ENCODE peak calls at places on chromosomes 12 and 14, in four cellular contexts. M is K562, P is GM12878, G is HepG2. E is an unnamed sample. For H3K36me3, the result is how much of the 10 kb centered on the place peaks cover.

GRCh38 chr12:49907352-49907751 is 3.7 kb upstream of the FAIM2 start:
- DNase-seq in M (no peak), P (no peak), G (no peak), E (no peak)

GRCh38 chr14:96962337-96962736 is 165.2 kb downstream of the VRK1 start:
- DNase-seq in M (no peak), P (no peak), G (no peak), E (no peak)

GRCh38 chr12:117334855-117335587 is 26.4 kb downstream of the NOS1 start:
- DNase-seq in M (no peak), P (no peak), G (no peak), E (no peak)

GRCh38 chr12:124696689-124697476 is 129.5 kb upstream of the NCOR2 start:
- DNase-seq in M (no peak), P (no peak), G (no peak), E (no peak)

GRCh38 chr12:62862259-62862881 is 72.6 kb downstream of the PPM1H start:
- DNase-seq in M (no peak), P (no peak), G (no peak), E (no peak)

GRCh38 chr12:53299101-53299453 is 418 bp upstream of the MYG1 start:
- DNase-seq in M (peak), P (no peak), G (peak), E (no peak)

GRCh38 chr14:61640158-61640833 is 55.0 kb upstream of the HIF1A start:
- DNase-seq in M (no peak), P (no peak), G (no peak), E (peak)

GRCh38 chr12:49549735-49550710 is 11.2 kb downstream of the KCNH3 start:
- DNase-seq in M (no peak), P (no peak), G (no peak), E (no peak)

GRCh38 chr12:76669981-76670380 is 93.9 kb upstream of the ZDHHC17 start:
- DNase-seq in M (no peak), P (no peak), G (no peak), E (no peak)

GRCh38 chr12:102503056-102503681 is 22.8 kb upstream of the IGF1 start:
- DNase-seq in M (no peak), P (peak), G (no peak), E (no peak)

GRCh38 chr14:86574026-86574777 is 1044.3 kb downstream of the FLRT2 start:
- DNase-seq in M (no peak), P (no peak), G (peak), E (no peak)

GRCh38 chr14:42222924-42223471 is 616.3 kb downstream of the LRFN5 start:
- DNase-seq in M (no peak), P (peak), G (no peak), E (peak)

GRCh38 chr14:90424075-90424474 is 27.2 kb downstream of the CALM1 start:
- DNase-seq in M (no peak), P (no peak), G (no peak), E (peak)

GRCh38 chr14:54681819-54682261 is 114.9 kb downstream of the SAMD4A start:
- DNase-seq in M (peak), P (no peak), G (no peak), E (no peak)

GRCh38 chr12:24226745-24227350 is 277.4 kb upstream of the SOX5 start:
- DNase-seq in M (peak), P (no peak), G (peak), E (no peak)

GRCh38 chr12:25681580-25681979 is 128.5 kb upstream of the LMNTD1 start:
- DNase-seq in M (no peak), P (no peak), G (no peak), E (no peak)

GRCh38 chr12:77615331-77615730 is 215.4 kb upstream of the NAV3 start:
- DNase-seq in M (peak), P (no peak), G (no peak), E (peak)

GRCh38 chr14:74508292-74508731 is 14.7 kb downstream of the ISCA2 start:
- DNase-seq in M (no peak), P (no peak), G (peak), E (peak)

GRCh38 chr12:116406529-116406928 is 129.0 kb upstream of the MED13L start:
- DNase-seq in M (peak), P (no peak), G (peak), E (peak)

GRCh38 chr14:87380054-87380453 is 612.9 kb downstream of the GALC start:
- DNase-seq in M (no peak), P (no peak), G (no peak), E (no peak)

GRCh38 chr12:105623337-105623736 is 292.8 kb downstream of the C12orf75 start:
- DNase-seq in M (no peak), P (no peak), G (no peak), E (no peak)

GRCh38 chr12:55829967-55830600 is 697 bp upstream of the DNAJC14 start:
- DNase-seq in M (peak), P (no peak), G (no peak), E (peak)

GRCh38 chr12:118513554-118513953 is 137.2 kb downstream of the SUDS3 start:
- DNase-seq in M (no peak), P (no peak), G (no peak), E (no peak)

GRCh38 chr12:106133136-106134087 is 5.3 kb downstream of the NUAK1 start:
- DNase-seq in M (no peak), P (no peak), G (no peak), E (peak)

GRCh38 chr12:4274396-4274959 is 916 bp downstream of the CCND2 start:
- DNase-seq in M (no peak), P (no peak), G (no peak), E (peak)

GRCh38 chr14:20262642-20263128 is 23.6 kb downstream of the OR11H4 start:
- DNase-seq in M (peak), P (peak), G (no peak), E (peak)

GRCh38 chr14:67111031-67111430 is 78.2 kb upstream of the GARIN2 start:
- DNase-seq in M (no peak), P (no peak), G (no peak), E (no peak)

GRCh38 chr14:33332497-33332896 is 393.8 kb downstream of the NPAS3 start:
- DNase-seq in M (no peak), P (no peak), G (no peak), E (no peak)

GRCh38 chr14:23071975-23072539 is 14.7 kb upstream of the CDH24 start:
- DNase-seq in M (no peak), P (no peak), G (no peak), E (peak)
- H3K36me3 ChIP-seq in M (half or more), P (under half), G (half or more), E (under half)

GRCh38 chr12:79426121-79426520 is 264.6 kb downstream of the PAWR start:
- DNase-seq in M (no peak), P (no peak), G (no peak), E (no peak)

GRCh38 chr12:79422060-79422812 is 268.5 kb downstream of the PAWR start:
- DNase-seq in M (no peak), P (no peak), G (peak), E (no peak)

GRCh38 chr12:79421236-79421740 is 269.5 kb downstream of the PAWR start:
- DNase-seq in M (no peak), P (no peak), G (no peak), E (no peak)

GRCh38 chr12:79423560-79423959 is 267.2 kb downstream of the PAWR start:
- DNase-seq in M (no peak), P (no peak), G (no peak), E (no peak)

DNA sequence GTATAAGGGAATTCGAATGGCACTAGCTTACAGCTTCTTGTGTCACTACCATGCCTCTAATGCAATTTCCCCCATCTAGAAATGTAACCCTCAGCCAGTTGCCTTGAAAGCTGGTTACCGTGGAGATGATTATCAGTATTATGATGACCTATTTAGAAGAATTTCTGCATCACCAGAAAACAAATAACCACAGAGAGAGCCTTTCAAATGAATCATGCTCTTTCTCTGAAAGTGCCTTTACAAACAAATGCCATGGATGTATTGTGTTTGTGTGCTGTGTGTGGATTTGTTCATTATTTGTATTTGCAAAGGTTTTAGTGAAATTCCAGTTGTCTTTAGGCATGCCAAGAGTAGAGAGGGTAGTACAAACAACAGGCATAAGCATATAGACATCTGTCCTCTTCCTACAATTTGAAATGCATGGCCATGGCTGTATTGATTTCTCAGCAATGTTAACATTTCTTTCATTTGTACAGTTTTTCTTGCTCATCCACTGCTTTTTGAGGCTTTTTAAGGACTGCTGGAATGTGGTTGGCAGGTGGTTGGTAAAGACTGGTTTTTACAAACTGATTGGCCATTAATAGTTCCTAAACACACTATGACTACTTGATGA is 266.5 kb downstream of the PAWR start:
- DNase-seq in M (no peak), P (no peak), G (peak), E (no peak)
- TF ChIP-seq JUNB in M (no peak), P (no peak), G (no peak), E (no peak)

DNA sequence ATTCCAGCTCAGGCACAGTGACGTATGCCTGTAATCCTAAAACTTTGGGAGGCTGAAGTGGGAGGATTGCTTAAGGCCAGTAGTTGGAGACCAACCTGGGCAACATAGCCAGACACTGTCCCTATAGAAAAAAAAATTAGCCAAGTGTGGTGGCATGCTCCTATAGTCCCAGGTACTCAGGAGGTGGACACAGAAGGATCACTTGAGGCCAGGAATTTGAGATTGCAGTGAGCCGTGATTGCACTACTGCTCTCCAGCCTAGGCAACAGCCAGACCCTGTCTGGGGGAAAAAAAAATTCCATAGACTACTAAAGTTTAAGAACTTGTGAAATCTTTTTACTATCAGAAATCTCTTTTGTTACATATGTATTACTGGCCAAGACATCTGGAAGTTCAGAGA is 6.6 kb downstream of the FAM177A1 start:
- DNase-seq in M (no peak), P (no peak), G (no peak), E (no peak)
- H3K36me3 ChIP-seq in M (under half), P (under half), G (under half), E (under half)

DNA sequence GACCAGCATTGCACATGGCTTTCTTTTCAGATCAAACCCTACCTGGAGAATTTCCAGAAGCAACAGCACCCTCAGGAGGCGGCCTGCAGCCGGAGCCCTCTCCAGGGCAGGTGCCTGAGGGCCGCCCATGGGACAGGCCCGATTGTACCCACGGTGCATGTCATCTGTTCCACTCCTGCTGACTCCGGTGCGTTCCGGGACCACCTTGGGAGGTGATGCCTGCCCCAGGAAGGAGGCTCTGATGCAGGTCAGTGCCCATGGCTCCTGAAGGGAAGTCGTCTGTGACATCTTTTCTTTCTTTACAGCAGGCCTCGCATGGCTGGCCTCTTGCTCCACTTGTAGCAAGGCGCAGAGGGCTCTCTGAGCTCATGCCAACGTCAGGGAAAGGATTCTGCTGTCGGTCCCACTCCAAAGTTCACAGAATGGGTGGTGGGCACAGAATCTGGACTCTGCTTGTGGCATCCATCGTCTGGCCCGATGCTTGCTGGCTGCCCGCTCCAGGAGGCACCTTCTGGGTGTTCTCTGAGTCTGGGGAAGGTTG is 160.7 kb upstream of the RTL1 start:
- DNase-seq in M (no peak), P (no peak), G (no peak), E (no peak)
- TF ChIP-seq JUNB in M (no peak), P (no peak), G (no peak), E (no peak)

DNA sequence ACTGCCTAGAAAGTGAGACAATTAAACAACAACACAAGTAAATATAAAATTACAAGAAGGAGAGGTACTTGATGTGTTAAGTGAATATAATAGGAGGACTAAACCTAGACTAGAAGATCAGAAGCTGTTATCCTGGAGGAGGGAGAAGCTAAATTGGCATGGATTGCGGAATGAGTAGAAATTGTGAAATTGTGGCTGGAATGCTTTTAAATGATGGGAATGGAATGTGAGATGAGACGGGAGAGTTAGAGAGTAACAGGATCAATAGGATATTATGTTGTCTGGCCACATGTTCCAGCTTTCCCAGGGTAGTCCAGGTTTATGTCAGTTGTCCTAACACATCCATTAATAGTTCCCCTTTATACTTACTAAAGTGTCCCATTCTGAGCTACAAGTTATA is 44.0 kb upstream of the CPNE8 start:
- DNase-seq in M (no peak), P (no peak), G (peak), E (no peak)
- H3K36me3 ChIP-seq in M (under half), P (under half), G (under half), E (under half)